ENCODE peak calls at places on chromosomes 7 and 10, in four cellular contexts. T is endothelial cell, Q is GM23338, E is lower leg skin. R is an unnamed sample.

GRCh38 chr10:78321500-78321899 is 287.8 kb downstream of the RPS24 start:
- DNase-seq in T (no peak), Q (no peak), E (no peak), R (no peak)

GRCh38 chr7:118158766-118159165 is 25.2 kb upstream of the LSM8 start:
- DNase-seq in T (no peak), Q (peak), E (no peak), R (no peak)

GRCh38 chr7:74502216-74502891 is 48.6 kb downstream of the GTF2IRD1 start:
- DNase-seq in T (no peak), Q (no peak), E (no peak), R (no peak)

GRCh38 chr10:76396126-76396525 is 964.7 kb downstream of the LRMDA start:
- DNase-seq in T (no peak), Q (no peak), E (no peak), R (no peak)

GRCh38 chr7:96596120-96596826 is 113.4 kb downstream of the SEM1 start:
- DNase-seq in T (no peak), Q (peak), E (no peak), R (no peak)

GRCh38 chr7:8938036-8938435 is 504.6 kb downstream of the NXPH1 start:
- DNase-seq in T (no peak), Q (no peak), E (no peak), R (no peak)

GRCh38 chr10:102616071-102616770 is 28.1 kb upstream of the TRIM8 start:
- DNase-seq in T (no peak), Q (no peak), E (no peak), R (no peak)

GRCh38 chr10:29522038-29522855 is 112.5 kb downstream of the SVIL start:
- DNase-seq in T (no peak), Q (no peak), E (peak), R (no peak)

GRCh38 chr10:5888352-5888751 is 1.3 kb downstream of the ANKRD16 start:
- DNase-seq in T (no peak), Q (no peak), E (peak), R (peak)

GRCh38 chr10:101071885-101072433 is 10.2 kb downstream of the KAZALD1 start:
- DNase-seq in T (no peak), Q (no peak), E (no peak), R (no peak)

GRCh38 chr7:108290344-108291134 is 160.4 kb upstream of the LAMB4 start:
- DNase-seq in T (no peak), Q (no peak), E (no peak), R (no peak)

GRCh38 chr10:102449321-102450123 is 1.8 kb downstream of the C10orf95 start:
- DNase-seq in T (peak), Q (peak), E (peak), R (peak)

GRCh38 chr10:14116021-14116420 is 214.7 kb downstream of the FRMD4A start:
- DNase-seq in T (no peak), Q (no peak), E (no peak), R (no peak)

DNA sequence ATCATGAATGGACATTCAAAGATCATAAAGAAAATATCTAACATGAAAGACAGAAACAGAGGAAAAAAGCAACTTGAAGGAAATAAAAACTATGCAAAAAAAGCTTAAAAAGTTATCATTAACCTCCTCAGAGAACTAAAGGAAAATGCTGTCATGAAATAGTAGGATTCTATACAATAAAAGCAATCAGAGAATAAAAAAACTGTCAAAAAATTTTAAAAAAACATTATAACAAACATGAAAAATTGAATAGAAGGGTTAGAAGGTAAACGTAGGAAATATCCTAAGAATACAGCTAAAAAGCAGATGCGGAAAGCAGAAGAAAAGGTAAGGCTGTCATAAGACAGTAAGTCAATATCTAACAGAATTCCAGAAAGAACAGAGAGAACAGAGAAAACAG is 44.8 kb downstream of the SGMS1 start:
- DNase-seq in T (no peak), Q (no peak), E (no peak), R (no peak)
- TF ChIP-seq CTCF in T (no peak), Q (no peak), E (no peak), R (no peak)

GRCh38 chr10:108208732-108209131 is 1044.2 kb upstream of the SORCS1 start:
- DNase-seq in T (no peak), Q (no peak), E (no peak), R (no peak)

GRCh38 chr10:108203905-108204527 is 1039.5 kb upstream of the SORCS1 start:
- DNase-seq in T (no peak), Q (no peak), E (no peak), R (no peak)

GRCh38 chr10:108208038-108208437 is 1043.5 kb upstream of the SORCS1 start:
- DNase-seq in T (no peak), Q (no peak), E (no peak), R (no peak)

DNA sequence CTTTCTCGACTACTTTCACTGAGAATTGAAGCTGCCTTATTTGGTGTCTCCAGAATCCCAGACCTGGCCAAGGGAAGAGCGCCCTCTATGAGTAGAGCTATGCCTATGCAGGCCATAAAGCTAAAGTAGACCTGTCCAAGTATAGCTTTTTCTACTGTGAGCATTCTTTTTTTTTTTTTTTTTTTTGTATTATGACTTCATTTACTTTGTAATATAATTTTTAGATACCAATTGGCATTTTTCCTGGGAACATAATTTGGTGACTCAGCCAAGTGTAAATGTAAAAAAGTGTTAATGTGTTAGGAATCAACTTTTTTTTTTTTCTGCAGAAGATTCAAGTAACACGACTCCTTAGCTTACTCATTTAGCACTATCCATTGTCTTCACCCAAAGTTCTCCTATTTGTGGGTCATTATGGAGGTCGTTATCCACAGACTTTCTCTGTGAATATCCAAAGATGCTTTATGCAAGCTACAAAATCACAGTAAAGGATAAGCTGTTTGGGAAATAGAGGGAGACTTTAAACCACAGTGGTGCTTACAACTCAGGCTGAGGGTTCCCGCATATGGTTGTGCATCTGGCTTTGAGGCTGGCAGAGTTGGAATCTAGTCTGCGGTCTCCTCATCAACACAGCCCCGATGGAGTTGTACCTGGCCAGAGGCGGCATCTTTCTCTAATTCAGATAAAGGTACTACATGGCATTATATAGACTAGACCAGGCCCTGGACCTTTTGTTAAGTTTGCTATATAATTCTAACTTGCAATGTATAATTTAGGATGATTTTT is 1040.2 kb upstream of the SORCS1 start:
- DNase-seq in T (peak), Q (peak), E (no peak), R (peak)
- TF ChIP-seq CTCF in T (peak), Q (peak), E (no peak), R (peak)

GRCh38 chr7:46781901-46782439 is 799.9 kb downstream of the TNS3 start:
- DNase-seq in T (no peak), Q (no peak), E (no peak), R (no peak)

GRCh38 chr7:46784746-46785145 is 797.2 kb downstream of the TNS3 start:
- DNase-seq in T (no peak), Q (no peak), E (no peak), R (peak)

GRCh38 chr7:46791180-46791579 is 790.7 kb downstream of the TNS3 start:
- DNase-seq in T (no peak), Q (peak), E (no peak), R (no peak)

GRCh38 chr7:46786995-46787394 is 794.9 kb downstream of the TNS3 start:
- DNase-seq in T (no peak), Q (peak), E (no peak), R (no peak)

GRCh38 chr7:46786221-46786951 is 795.5 kb downstream of the TNS3 start:
- DNase-seq in T (no peak), Q (peak), E (no peak), R (peak)
- TF ChIP-seq CTCF in T (no peak), Q (peak), E (no peak), R (peak)

GRCh38 chr10:23516530-23516929 is 77.7 kb downstream of the OTUD1 start:
- DNase-seq in T (peak), Q (peak), E (no peak), R (peak)
- TF ChIP-seq CTCF in T (peak), Q (peak), E (no peak), R (peak)

GRCh38 chr7:131898418-131898817 is 342.0 kb upstream of the PODXL start:
- DNase-seq in T (no peak), Q (no peak), E (no peak), R (no peak)

GRCh38 chr7:131897790-131898165 is 341.4 kb upstream of the PODXL start:
- DNase-seq in T (no peak), Q (no peak), E (no peak), R (no peak)

GRCh38 chr7:131896189-131896855 is 339.9 kb upstream of the PODXL start:
- DNase-seq in T (no peak), Q (peak), E (no peak), R (no peak)

GRCh38 chr7:131895541-131896173 is 339.2 kb upstream of the PODXL start:
- DNase-seq in T (no peak), Q (peak), E (no peak), R (peak)

DNA sequence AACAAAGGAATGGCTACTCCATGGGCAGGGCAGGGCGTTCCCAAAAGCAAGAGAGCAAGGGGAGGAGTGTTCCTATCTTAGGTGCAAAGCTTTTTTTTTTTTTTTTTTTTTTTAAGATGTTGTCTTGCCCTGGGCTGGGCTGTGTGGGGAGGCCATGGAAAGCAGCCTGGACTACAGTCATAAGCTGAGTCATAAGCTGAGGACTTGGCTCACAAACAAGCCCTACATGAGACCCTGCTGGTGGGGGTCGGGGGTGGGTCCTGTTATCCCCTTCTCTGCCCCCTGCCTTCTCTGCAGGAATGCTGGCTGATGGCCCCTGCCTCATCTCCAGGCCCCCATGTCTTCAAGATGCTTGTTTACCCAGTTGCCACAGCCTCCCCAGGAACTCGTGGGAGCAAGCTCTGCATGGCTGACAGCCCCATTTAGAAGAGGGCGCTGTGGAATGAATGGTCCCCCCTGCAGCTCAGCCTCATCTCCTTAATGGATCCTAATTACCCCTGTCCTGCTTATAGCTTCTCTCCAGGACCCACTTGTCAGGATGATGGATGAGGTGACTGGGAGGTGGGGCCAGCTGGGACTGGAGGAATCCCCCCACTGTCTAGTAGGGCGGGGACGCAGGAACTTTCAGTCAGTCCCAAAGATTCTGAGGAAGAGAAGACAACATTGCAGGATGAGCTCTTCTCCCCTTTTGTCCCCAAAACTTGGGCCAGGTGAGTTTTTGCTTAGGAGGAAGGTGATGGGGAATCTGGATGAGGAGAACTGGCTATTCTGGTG is 340.8 kb upstream of the PODXL start:
- DNase-seq in T (no peak), Q (peak), E (no peak), R (peak)
- TF ChIP-seq CTCF in T (no peak), Q (no peak), E (no peak), R (no peak)

R was measured in HFFc6.